ENCODE peak calls at places on chromosomes 6 and 20, in four cellular contexts. H, M, D and U are unnamed samples. For H3K9me3, the result is how much of the 10 kb centered on the place peaks cover.

GRCh38 chr20:37987602-37988290 is 45.5 kb downstream of the TTI1 start:
- DNase-seq in H (no peak), M (no peak), D (no peak), U (no peak)

GRCh38 chr6:121142093-121142492 is 192.2 kb downstream of the TBC1D32 start:
- DNase-seq in H (peak), M (no peak), D (no peak), U (no peak)

GRCh38 chr6:10411131-10411914 is 3.6 kb downstream of the TFAP2A start:
- DNase-seq in H (no peak), M (no peak), D (no peak), U (no peak)

GRCh38 chr6:154757352-154758095 is 24.3 kb downstream of the SCAF8 start:
- DNase-seq in H (no peak), M (no peak), D (no peak), U (no peak)

GRCh38 chr6:45746046-45746445 is 269.6 kb downstream of the CLIC5 start:
- DNase-seq in H (no peak), M (no peak), D (no peak), U (no peak)

GRCh38 chr6:128413291-128413690 is 107.1 kb downstream of the PTPRK start:
- DNase-seq in H (no peak), M (no peak), D (no peak), U (no peak)

GRCh38 chr6:15491255-15491985 is 171.4 kb downstream of the DTNBP1 start:
- DNase-seq in H (peak), M (peak), D (peak), U (peak)

GRCh38 chr6:157291356-157291755 is 32.0 kb downstream of the TMEM242 start:
- DNase-seq in H (no peak), M (no peak), D (no peak), U (no peak)

GRCh38 chr6:136511397-136511796 is 38.8 kb downstream of the MAP7 start:
- DNase-seq in H (no peak), M (no peak), D (no peak), U (no peak)

GRCh38 chr6:24933266-24933665 is 2.5 kb downstream of the RIPOR2 start:
- DNase-seq in H (no peak), M (no peak), D (no peak), U (no peak)
- H3K4me3 ChIP-seq in H (no peak), M (no peak), D (no peak), U (no peak)

GRCh38 chr20:29874476-29875202 is 1382.8 kb upstream of the DEFB115 start:
- DNase-seq in H (no peak), M (no peak), D (no peak), U (no peak)
- H3K9me3 ChIP-seq in H (under half), M (half or more), D (under half), U (under half)

DNA sequence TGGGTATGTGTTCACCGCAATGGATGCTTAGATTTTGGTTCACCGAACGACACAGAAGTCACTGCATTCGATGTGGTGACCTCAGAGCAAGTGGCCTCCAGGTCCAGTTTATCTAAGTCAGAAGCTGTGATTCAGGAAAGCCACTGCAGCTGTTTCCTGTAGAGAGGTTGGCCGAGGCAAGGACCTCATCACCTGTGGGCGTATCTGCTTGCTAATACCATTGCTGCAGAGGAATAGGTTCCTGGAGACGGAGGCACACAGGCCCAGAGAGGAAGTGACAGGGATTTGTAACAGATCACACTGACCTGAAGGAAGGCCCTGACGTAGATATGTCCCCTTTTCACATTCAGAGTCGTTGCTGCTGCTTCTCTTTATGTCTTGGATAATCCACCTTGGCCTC is 82.7 kb downstream of the FARS2 start:
- DNase-seq in H (no peak), M (no peak), D (no peak), U (no peak)
- H3K27ac ChIP-seq in H (no peak), M (no peak), D (no peak), U (no peak)

DNA sequence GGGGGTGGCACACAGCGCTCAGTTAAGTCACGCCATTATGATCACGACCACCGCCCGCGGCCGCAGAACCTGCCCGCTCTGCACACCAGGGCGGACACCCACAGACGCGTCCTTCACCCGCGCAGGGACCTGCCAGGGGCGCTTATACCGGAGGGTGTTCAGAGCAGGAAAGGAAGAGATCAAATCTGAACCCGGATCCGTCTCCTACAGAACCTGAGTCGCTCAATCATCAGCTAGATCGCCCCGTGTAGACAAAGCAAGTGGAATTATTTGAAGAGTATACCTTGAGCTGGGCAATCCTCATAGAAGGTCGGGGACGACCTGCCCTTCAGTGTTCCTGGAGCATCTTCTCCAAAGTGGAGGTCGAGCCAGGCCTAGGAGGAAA is 14.4 kb upstream of the ZNF217 start:
- DNase-seq in H (no peak), M (no peak), D (no peak), U (peak)
- H3K4me3 ChIP-seq in H (no peak), M (no peak), D (no peak), U (no peak)